ENCODE peak calls at places on chromosome 1, in six cellular contexts. U, F, Z, X, N and C are unnamed samples.

GRCh38 chr1:183152216-183152615 is 33.8 kb upstream of the LAMC2 start:
- DNase-seq in U (no peak), F (no peak), Z (no peak), X (no peak), N (no peak), C (no peak)

GRCh38 chr1:185681034-185681633 is 53.1 kb upstream of the HMCN1 start:
- DNase-seq in U (no peak), F (no peak), Z (peak; percentile 44), X (peak; percentile 26), N (peak; percentile 53), C (peak; percentile 73)

GRCh38 chr1:179831225-179831624 is 46.4 kb downstream of the TOR1AIP2 start:
- DNase-seq in U (no peak), F (no peak), Z (no peak), X (no peak), N (no peak), C (no peak)

GRCh38 chr1:85611856-85612255 is 31.3 kb downstream of the CCN1 start:
- DNase-seq in U (no peak), F (no peak), Z (peak; percentile 100), X (no peak), N (peak; percentile 99), C (peak; percentile 74)

GRCh38 chr1:158246650-158247049 is 7.6 kb upstream of the CD1A start:
- DNase-seq in U (no peak), F (no peak), Z (no peak), X (no peak), N (no peak), C (peak; percentile 30)

GRCh38 chr1:170723518-170723917 is 59.6 kb downstream of the PRRX1 start:
- DNase-seq in U (no peak), F (no peak), Z (no peak), X (no peak), N (no peak), C (no peak)

GRCh38 chr1:28317014-28317413 is 11.8 kb upstream of the MED18 start:
- DNase-seq in U (no peak), F (no peak), Z (no peak), X (no peak), N (no peak), C (no peak)

GRCh38 chr1:198950036-198950435 is 311.2 kb downstream of the PTPRC start:
- DNase-seq in U (no peak), F (no peak), Z (no peak), X (no peak), N (no peak), C (no peak)

GRCh38 chr1:54272772-54273091 is 72.8 kb downstream of the MRPL37 start:
- DNase-seq in U (no peak), F (no peak), Z (no peak), X (no peak), N (no peak), C (peak; percentile 77)

GRCh38 chr1:154998201-154998780 is 4.3 kb upstream of the ZBTB7B start:
- DNase-seq in U (peak; percentile 30), F (no peak), Z (no peak), X (no peak), N (no peak), C (no peak)

GRCh38 chr1:166971252-166971651 is 4.1 kb downstream of the ILDR2 start:
- DNase-seq in U (no peak), F (no peak), Z (no peak), X (no peak), N (no peak), C (no peak)

GRCh38 chr1:59574085-59574484 is 240.7 kb upstream of the HOOK1 start:
- DNase-seq in U (no peak), F (no peak), Z (peak; percentile 74), X (no peak), N (no peak), C (no peak)

GRCh38 chr1:3522564-3523270 is 68.3 kb downstream of the ARHGEF16 start:
- DNase-seq in U (no peak), F (no peak), Z (no peak), X (no peak), N (no peak), C (no peak)

GRCh38 chr1:150619576-150620509 is 9.6 kb downstream of the ENSA start:
- DNase-seq in U (no peak), F (no peak), Z (peak; percentile 80), X (no peak), N (peak; percentile 79), C (peak; percentile 45)

GRCh38 chr1:54879872-54880271 is 7.1 kb downstream of the DHCR24 start:
- DNase-seq in U (no peak), F (no peak), Z (no peak), X (no peak), N (no peak), C (no peak)

GRCh38 chr1:8127201-8127641 is 101.1 kb upstream of the ERRFI1 start:
- DNase-seq in U (no peak), F (no peak), Z (peak; percentile 55), X (no peak), N (peak; percentile 50), C (no peak)

GRCh38 chr1:179264506-179264905 is 29.1 kb upstream of the SOAT1 start:
- DNase-seq in U (no peak), F (no peak), Z (no peak), X (no peak), N (no peak), C (no peak)

GRCh38 chr1:178684542-178685000 is 40.5 kb upstream of the RALGPS2 start:
- DNase-seq in U (no peak), F (no peak), Z (peak; percentile 96), X (no peak), N (peak; percentile 82), C (no peak)

GRCh38 chr1:158329807-158330206 is 1.5 kb downstream of the CD1B start:
- DNase-seq in U (no peak), F (no peak), Z (no peak), X (no peak), N (no peak), C (peak; percentile 38)

GRCh38 chr1:97849350-97850339 is 71.2 kb downstream of the DPYD start:
- DNase-seq in U (no peak), F (no peak), Z (peak; percentile 89), X (no peak), N (peak; percentile 85), C (no peak)

GRCh38 chr1:34474566-34474965 is 280.3 kb upstream of the GJB5 start:
- DNase-seq in U (no peak), F (no peak), Z (no peak), X (no peak), N (no peak), C (no peak)

GRCh38 chr1:205144751-205145150 is 23.0 kb upstream of the RBBP5 start:
- DNase-seq in U (no peak), F (no peak), Z (peak; percentile 79), X (no peak), N (peak; percentile 40), C (no peak)

GRCh38 chr1:51843948-51844347 is 34.6 kb downstream of the NRDC start:
- DNase-seq in U (no peak), F (no peak), Z (no peak), X (no peak), N (no peak), C (peak; percentile 32)

GRCh38 chr1:179061360-179062282 is 20.2 kb upstream of the TOR3A start:
- DNase-seq in U (no peak), F (no peak), Z (no peak), X (no peak), N (no peak), C (no peak)

GRCh38 chr1:147504801-147505303 is 36.4 kb upstream of the BCL9 start:
- DNase-seq in U (peak; percentile 94), F (peak; percentile 84), Z (peak; percentile 15), X (peak; percentile 72), N (peak; percentile 40), C (peak; percentile 96)

GRCh38 chr1:27527857-27528700 is 38.1 kb upstream of the WASF2 start:
- DNase-seq in U (peak; percentile 73), F (peak; percentile 82), Z (no peak), X (peak; percentile 52), N (no peak), C (peak; percentile 59)

GRCh38 chr1:39154553-39155361 is 49.7 kb upstream of the MACF1 start:
- DNase-seq in U (no peak), F (no peak), Z (peak; percentile 88), X (no peak), N (peak; percentile 98), C (peak; percentile 80)

GRCh38 chr1:109904105-109904817 is 6.4 kb upstream of the CSF1 start:
- DNase-seq in U (no peak), F (no peak), Z (no peak), X (no peak), N (no peak), C (no peak)
- H3K4ac ChIP-seq in U (no peak overlapping the region), F (no peak overlapping the region), Z (no peak overlapping the region), X (no peak overlapping the region), N (peak overlapping the region; percentile 35), C (no peak overlapping the region)

GRCh38 chr1:227945891-227946623 is 1.7 kb downstream of the WNT9A start:
- DNase-seq in U (peak; percentile 54), F (no peak), Z (peak; percentile 51), X (no peak), N (peak; percentile 65), C (peak; percentile 31)

GRCh38 chr1:227943354-227943753 is 4.4 kb downstream of the WNT9A start:
- DNase-seq in U (no peak), F (no peak), Z (no peak), X (no peak), N (no peak), C (no peak)

GRCh38 chr1:227942716-227943261 is 4.9 kb downstream of the WNT9A start:
- DNase-seq in U (no peak), F (no peak), Z (no peak), X (no peak), N (no peak), C (no peak)

GRCh38 chr1:227944931-227945890 is 2.5 kb downstream of the WNT9A start:
- DNase-seq in U (peak; percentile 26), F (no peak), Z (no peak), X (no peak), N (no peak), C (no peak)

GRCh38 chr1:227944066-227944930 is 3.4 kb downstream of the WNT9A start:
- DNase-seq in U (no peak), F (no peak), Z (no peak), X (no peak), N (no peak), C (no peak)
- H2BK5ac ChIP-seq in U (no peak overlapping the region), F (no peak overlapping the region), Z (no peak overlapping the region), X (peak overlapping the region; percentile 39), N (no peak overlapping the region), C (no peak overlapping the region)

GRCh38 chr1:230077011-230077410 is 10.0 kb downstream of the GALNT2 start:
- DNase-seq in U (no peak), F (no peak), Z (no peak), X (no peak), N (no peak), C (no peak)
- H2BK15ac ChIP-seq in U (no peak overlapping the region), F (no peak overlapping the region), Z (peak overlapping the region; percentile 12), X (no peak overlapping the region), N (peak overlapping the region; percentile 9), C (no peak overlapping the region)

GRCh38 chr1:1231400-1232223 is at the start of gene SDF4:
- DNase-seq in U (peak; percentile 97), F (peak; percentile 94), Z (peak; percentile 95), X (peak; percentile 95), N (peak; percentile 96), C (peak; percentile 98)
- H3K4ac ChIP-seq in U (no peak within 1 kb of the TSS), F (peak within 1 kb of the TSS; percentile 91), Z (peak within 1 kb of the TSS; percentile 86), X (peak within 1 kb of the TSS; percentile 99), N (peak within 1 kb of the TSS; percentile 96), C (peak within 1 kb of the TSS; percentile 81)

GRCh38 chr1:62228883-62229187 is 34.2 kb downstream of the L1TD1 start:
- DNase-seq in U (no peak), F (no peak), Z (no peak), X (no peak), N (no peak), C (no peak)
- H2BK5ac ChIP-seq in U (no peak overlapping the region), F (no peak overlapping the region), Z (no peak overlapping the region), X (no peak overlapping the region), N (no peak overlapping the region), C (no peak overlapping the region)